ENCODE peak calls at places on chromosomes 5 and 9, in four cellular contexts. T is K562, U is GM12878, X is HepG2. D is an unnamed sample.

GRCh38 chr5:124652514-124652819 is 94.0 kb downstream of the ZNF608 start:
- DNase-seq in T (no peak), X (no peak), U (no peak), D (no peak)

GRCh38 chr9:134059661-134060395 is 8.0 kb downstream of the BRD3 start:
- DNase-seq in U (peak; percentile 77), T (no peak), X (no peak), D (no peak)

GRCh38 chr9:92970467-92970923 is 23.2 kb downstream of the FGD3 start:
- DNase-seq in X (no peak), T (no peak), U (no peak), D (peak; percentile 43)

GRCh38 chr5:110269478-110270142 is 456.9 kb downstream of the TMEM232 start:
- DNase-seq in X (no peak), U (no peak), T (no peak), D (no peak)

GRCh38 chr9:124297553-124297905 is 39.8 kb downstream of the NEK6 start:
- DNase-seq in T (no peak), U (no peak), X (peak; percentile 60), D (peak; percentile 29)

GRCh38 chr5:177195307-177195952 is 61.9 kb downstream of the NSD1 start:
- DNase-seq in X (no peak), T (no peak), U (no peak), D (no peak)

GRCh38 chr5:1522601-1523479 is 920 bp downstream of the LPCAT1 start:
- DNase-seq in X (no peak), U (no peak), T (peak; percentile 32), D (peak; percentile 18)

GRCh38 chr5:164580155-164580554 is 1074.7 kb downstream of the MAT2B start:
- DNase-seq in U (no peak), X (no peak), T (no peak), D (no peak)

GRCh38 chr5:10229306-10230048 is 20.2 kb downstream of the ATPSCKMT start:
- DNase-seq in U (no peak), X (no peak), T (peak; percentile 18), D (no peak)

GRCh38 chr5:173230741-173231380 is 4.1 kb downstream of the NKX2-5 start:
- DNase-seq in U (no peak), X (no peak), T (no peak), D (no peak)

GRCh38 chr5:150346592-150346991 is 10.9 kb upstream of the TCOF1 start:
- DNase-seq in T (no peak), U (no peak), X (no peak), D (no peak)

GRCh38 chr9:19049872-19050636 is 827 bp downstream of the RRAGA start:
- DNase-seq in X (no peak), U (no peak), T (peak; percentile 20), D (no peak)

GRCh38 chr9:33068991-33069390 is 7.5 kb downstream of the SMU1 start:
- DNase-seq in X (no peak), T (no peak), U (no peak), D (no peak)

GRCh38 chr9:21432640-21433425 is 7.4 kb upstream of the IFNA1 start:
- DNase-seq in U (no peak), T (no peak), X (no peak), D (no peak)

GRCh38 chr9:113428062-113428600 is 17.6 kb downstream of the C9orf43 start:
- DNase-seq in X (no peak), T (no peak), U (no peak), D (no peak)

GRCh38 chr5:59496524-59497134 is 396.9 kb downstream of the PDE4D start:
- DNase-seq in X (no peak), U (no peak), T (peak; percentile 5), D (peak; percentile 55)

GRCh38 chr9:79579624-79580023 is 7.9 kb downstream of the TLE4 start:
- DNase-seq in X (no peak), U (no peak), T (no peak), D (no peak)
- TF ChIP-seq CBFB in X (no peak), U (no peak), T (no peak), D (no peak)

GRCh38 chr5:142117579-142118420 is 9.2 kb downstream of the NDFIP1 start:
- DNase-seq in X (no peak), T (no peak), U (no peak), D (no peak)

GRCh38 chr5:142122116-142122515 is 13.5 kb downstream of the NDFIP1 start:
- DNase-seq in X (no peak), T (no peak), U (no peak), D (no peak)

GRCh38 chr5:142118421-142118686 is 9.8 kb downstream of the NDFIP1 start:
- DNase-seq in T (no peak), U (no peak), X (no peak), D (no peak)

GRCh38 chr5:142119051-142119625 is 10.6 kb downstream of the NDFIP1 start:
- DNase-seq in U (no peak), T (peak; percentile 65), X (no peak), D (no peak)

GRCh38 chr5:142120247-142120935 is 11.8 kb downstream of the NDFIP1 start:
- DNase-seq in T (no peak), U (no peak), X (no peak), D (no peak)
- TF ChIP-seq CBFB in T (no peak), U (no peak), X (no peak), D (no peak)

GRCh38 chr5:134132372-134133212 is 18.1 kb downstream of the TCF7 start:
- DNase-seq in T (no peak), U (peak; percentile 92), X (no peak), D (peak; percentile 66)

GRCh38 chr5:134135091-134135655 is 20.7 kb downstream of the TCF7 start:
- DNase-seq in X (no peak), T (no peak), U (no peak), D (no peak)

GRCh38 chr5:134136221-134136631 is 21.7 kb downstream of the TCF7 start:
- DNase-seq in U (no peak), T (no peak), X (no peak), D (no peak)

GRCh38 chr5:134133213-134133994 is 18.9 kb downstream of the TCF7 start:
- DNase-seq in T (no peak), U (no peak), X (no peak), D (peak; percentile 2)

DNA sequence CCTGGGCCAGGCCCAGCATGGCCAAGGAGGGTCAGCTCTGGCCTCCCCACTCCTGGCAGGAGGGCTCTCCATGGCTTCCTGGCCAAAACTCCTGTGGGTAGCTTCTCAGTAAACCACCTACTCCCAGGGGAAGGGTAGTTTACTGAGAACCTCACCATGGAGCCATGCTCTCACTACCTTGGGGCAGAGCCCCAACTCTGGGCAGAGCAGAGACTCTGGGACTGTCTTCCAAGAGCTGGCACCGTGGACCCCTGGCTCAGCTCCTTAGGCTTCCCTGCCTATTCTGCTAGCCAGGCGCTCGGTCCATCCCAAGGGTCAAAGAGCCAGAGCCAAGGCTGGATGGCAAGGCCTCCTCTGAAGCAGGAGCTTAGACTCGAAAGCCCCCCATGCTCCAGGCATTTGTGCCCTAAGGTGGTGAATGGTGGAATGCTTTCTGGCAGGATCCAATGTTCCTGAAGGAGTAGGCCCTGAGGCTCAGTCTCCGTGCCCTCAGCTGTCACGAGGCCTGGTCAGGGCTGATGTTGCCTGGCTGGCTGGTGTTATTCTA is 19.6 kb downstream of the TCF7 start:
- DNase-seq in T (no peak), U (no peak), X (no peak), D (no peak)
- TF ChIP-seq CBFB in T (no peak), U (no peak), X (no peak), D (no peak)

GRCh38 chr5:180590543-180591248 is 603 bp downstream of the SCGB3A1 start:
- DNase-seq in X (no peak), T (no peak), U (no peak), D (peak; percentile 39)
- TF ChIP-seq CBFB in X (no peak), T (no peak), U (no peak), D (no peak)

DNA sequence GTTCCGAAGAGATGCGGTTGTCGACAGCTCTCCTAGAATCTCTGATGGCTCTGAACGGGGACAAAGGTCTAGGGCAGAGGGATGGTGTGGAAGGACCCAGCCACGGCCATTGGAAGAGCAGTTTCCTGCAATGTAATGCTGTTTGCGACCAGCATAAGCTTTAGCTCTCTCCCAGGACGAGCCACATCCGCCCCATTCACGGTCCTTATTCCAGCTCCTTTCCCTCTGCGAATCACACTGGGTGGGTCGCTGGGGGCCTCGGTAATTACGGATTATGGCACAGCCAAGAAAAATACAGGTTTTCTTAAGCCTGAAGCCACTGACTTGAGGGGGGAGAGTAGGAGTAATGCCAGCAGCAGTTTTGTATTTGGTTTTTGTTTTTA is 22.7 kb downstream of the ANXA2R start:
- DNase-seq in U (no peak), T (no peak), X (peak; percentile 35), D (no peak)
- TF ChIP-seq CBFB in U (no peak), T (no peak), X (no peak), D (no peak)

GRCh38 chr5:141258948-141259347 is 13.8 kb downstream of the PCDHB15 start:
- DNase-seq in T (no peak), X (no peak), U (no peak), D (no peak)

GRCh38 chr5:141258464-141258863 is 13.3 kb downstream of the PCDHB15 start:
- DNase-seq in U (no peak), X (no peak), T (no peak), D (no peak)

GRCh38 chr5:141261238-141261546 is 16.0 kb downstream of the PCDHB15 start:
- DNase-seq in X (no peak), T (no peak), U (no peak), D (no peak)

DNA sequence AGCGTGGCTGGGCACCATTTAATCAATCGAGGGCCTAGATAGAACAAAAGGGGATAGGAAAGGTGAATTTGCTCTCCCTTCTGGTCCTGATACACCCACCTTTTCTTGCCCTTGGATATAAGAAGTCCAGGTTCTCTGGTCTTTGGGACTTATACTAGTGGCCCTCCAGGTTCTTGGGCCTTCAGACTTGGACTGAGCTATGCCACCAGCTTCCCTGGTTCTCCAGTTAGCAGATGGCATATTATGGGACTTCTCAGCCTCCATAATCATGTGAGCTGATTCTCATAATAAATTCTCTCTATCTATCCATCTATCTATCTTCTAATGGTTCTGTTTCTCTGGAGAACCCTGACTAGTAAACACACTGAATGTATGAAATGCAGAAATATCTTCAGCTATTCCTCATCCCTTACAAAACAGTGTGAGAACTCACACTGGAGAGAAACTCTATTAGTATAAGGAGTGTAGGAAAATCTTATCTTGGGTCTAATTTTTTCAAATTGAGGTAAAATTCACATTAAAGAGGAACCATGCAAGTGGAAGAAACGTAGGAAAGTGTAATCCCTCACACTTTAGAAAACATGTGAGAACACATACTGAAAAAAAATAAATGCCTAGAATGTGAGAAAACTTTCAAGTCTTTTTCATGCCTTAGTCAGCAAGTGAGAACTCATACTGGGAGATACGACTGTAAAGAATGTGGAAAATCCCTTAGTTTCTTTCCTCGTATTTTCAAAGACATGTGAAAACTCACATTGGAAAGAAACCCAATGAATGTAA is 15.5 kb downstream of the PCDHB15 start:
- DNase-seq in U (no peak), T (no peak), X (no peak), D (no peak)
- TF ChIP-seq CBFB in U (no peak), T (no peak), X (no peak), D (no peak)

DNA sequence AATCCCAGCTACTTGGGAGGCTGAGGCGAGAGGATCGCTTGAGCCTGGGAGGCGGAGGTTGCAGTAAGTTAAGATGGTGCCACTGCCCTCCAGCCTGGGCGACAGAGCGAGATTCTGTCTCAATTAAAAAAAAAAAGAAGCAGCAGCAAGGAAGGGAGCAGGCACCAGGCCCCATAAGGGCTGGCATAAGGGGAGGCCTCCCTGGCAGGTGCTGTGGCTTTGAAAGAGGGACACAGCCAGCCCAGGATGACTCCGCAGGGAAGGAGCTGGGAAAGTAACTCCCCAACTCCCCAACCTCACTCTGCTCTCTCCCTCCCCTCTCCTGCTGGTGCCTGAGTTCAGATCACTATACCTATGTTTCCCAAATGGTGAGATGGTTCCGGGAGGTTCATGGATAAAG is 70.1 kb downstream of the NDFIP1 start:
- DNase-seq in X (no peak), T (no peak), U (no peak), D (no peak)
- TF ChIP-seq CBFB in X (no peak), T (no peak), U (no peak), D (no peak)